ENCODE peak calls at places on chromosomes 2 and 18, in four cellular contexts. D is K562, N is IMR-90, M is GM12878. H is an unnamed sample.
A peak's percentile ranks its signal among the peaks of the same experiment; 100 is the strongest.

GRCh38 chr2:7450188-7451156 is 533.3 kb downstream of the RNF144A start:
- DNase-seq in D (no peak), N (no peak), M (no peak), H (no peak)

GRCh38 chr18:58231930-58232329 is 187.9 kb downstream of the NEDD4L start:
- DNase-seq in D (peak; percentile 24), N (no peak), M (no peak), H (peak; percentile 15)

GRCh38 chr2:234158812-234159211 is 108.3 kb downstream of the SPP2 start:
- DNase-seq in D (no peak), N (peak; percentile 31), M (no peak), H (no peak)

GRCh38 chr2:182367401-182367800 is 59.4 kb downstream of the PDE1A start:
- DNase-seq in D (no peak), N (no peak), M (no peak), H (no peak)

GRCh38 chr18:51666717-51667320 is 469.3 kb upstream of the MEX3C start:
- DNase-seq in D (no peak), N (no peak), M (no peak), H (no peak)

GRCh38 chr2:192498747-192499146 is 304.0 kb upstream of the TMEFF2 start:
- DNase-seq in D (no peak), N (no peak), M (no peak), H (no peak)

GRCh38 chr2:110101280-110101844 is 14.3 kb downstream of the MALL start:
- DNase-seq in D (no peak), N (peak; percentile 100), M (no peak), H (peak; percentile 77)

GRCh38 chr2:37397166-37397565 is 52.7 kb downstream of the QPCT start:
- DNase-seq in D (no peak), N (no peak), M (no peak), H (no peak)

GRCh38 chr2:67290451-67290991 is 106.6 kb upstream of the ETAA1 start:
- DNase-seq in D (no peak), N (peak; percentile 93), M (no peak), H (no peak)

GRCh38 chr2:3738454-3738853 is 35.1 kb downstream of the DCDC2C start:
- DNase-seq in D (no peak), N (peak; percentile 54), M (no peak), H (peak; percentile 74)

GRCh38 chr2:12549641-12550040 is 167.1 kb upstream of the TRIB2 start:
- DNase-seq in D (no peak), N (peak; percentile 63), M (no peak), H (no peak)

GRCh38 chr2:38935568-38936172 is 46.0 kb downstream of the ARHGEF33 start:
- DNase-seq in D (no peak), N (peak; percentile 84), M (no peak), H (no peak)

DNA sequence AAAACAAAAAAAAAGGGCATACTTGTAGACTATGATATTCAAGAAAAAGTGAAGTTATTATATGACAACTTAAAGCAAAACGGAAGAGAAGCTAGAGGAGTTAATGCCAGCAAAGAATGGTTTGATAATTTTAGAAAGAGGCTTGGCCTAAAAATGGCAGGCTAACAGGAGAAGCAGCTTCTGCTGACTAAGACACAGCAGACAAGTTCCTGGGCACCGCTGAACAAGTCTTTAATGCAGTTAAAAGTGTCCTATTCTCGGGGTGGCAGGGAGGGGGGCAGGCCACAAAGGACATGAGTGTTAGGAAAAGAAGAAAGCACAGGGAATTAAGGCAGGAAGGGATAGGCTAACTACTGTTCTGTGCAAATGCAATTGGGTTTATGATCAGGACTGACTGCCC is 50.3 kb upstream of the GAREM2 start:
- DNase-seq in D (no peak), N (no peak), M (no peak), H (no peak)
- H3K4me1 ChIP-seq in D (no peaks in the 10 kb centered on the region), N (no peaks in the 10 kb centered on the region), M (no peaks in the 10 kb centered on the region), H (no peaks in the 10 kb centered on the region)

GRCh38 chr18:73235921-73236320 is 368.1 kb upstream of the NETO1 start:
- DNase-seq in D (no peak), N (peak; percentile 14), M (no peak), H (no peak)

GRCh38 chr18:73232933-73233332 is 365.1 kb upstream of the NETO1 start:
- DNase-seq in D (no peak), N (no peak), M (peak; percentile 13), H (no peak)

GRCh38 chr18:73240899-73241298 is 373.1 kb upstream of the NETO1 start:
- DNase-seq in D (no peak), N (no peak), M (no peak), H (no peak)

GRCh38 chr18:73235491-73235890 is 367.7 kb upstream of the NETO1 start:
- DNase-seq in D (no peak), N (peak; percentile 97), M (peak; percentile 11), H (peak; percentile 2)
- TF ChIP-seq BHLHE40 in D (no peak), N (peak; percentile 71), M (peak; percentile 44), H (no peak)

GRCh38 chr2:69770193-69770702 is 28.3 kb downstream of the ANXA4 start:
- DNase-seq in D (peak; percentile 58), N (peak; percentile 88), M (no peak), H (peak; percentile 68)
- H3K4me1 ChIP-seq in D (peaks cover 14% of the 10 kb centered on the region), N (peaks cover 20% of the 10 kb centered on the region), M (peaks cover 60% of the 10 kb centered on the region), H (peaks cover 61% of the 10 kb centered on the region)

DNA sequence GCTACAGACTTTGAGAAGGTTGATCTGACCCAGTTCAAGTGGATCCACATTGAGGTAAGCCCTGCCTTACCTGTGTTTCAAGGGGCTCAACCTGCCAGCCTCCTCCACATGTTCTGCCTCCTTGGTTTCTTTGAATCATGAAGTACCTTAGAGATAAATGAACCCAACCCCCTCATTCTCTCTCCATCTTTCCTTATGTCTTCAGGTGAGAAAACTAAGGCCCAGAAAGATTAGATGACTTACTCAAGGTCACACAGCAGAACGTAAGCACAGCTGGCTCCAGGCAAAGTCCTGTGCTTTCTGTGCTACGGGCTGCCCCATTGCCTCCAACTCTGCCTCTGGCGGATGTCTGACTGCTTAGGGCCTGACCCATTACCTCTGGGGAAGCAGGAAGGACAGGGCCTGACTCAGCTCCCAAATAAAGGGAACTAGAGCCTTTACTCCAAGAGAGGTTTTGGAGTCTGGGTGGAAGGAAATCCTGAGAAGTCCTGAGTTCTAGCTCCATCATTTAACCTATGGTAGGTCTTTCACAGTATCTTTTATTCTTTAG is 10.3 kb downstream of the KHK start:
- DNase-seq in D (no peak), N (no peak), M (no peak), H (no peak)
- TF ChIP-seq BHLHE40 in D (no peak), N (no peak), M (no peak), H (no peak)

GRCh38 chr2:113892004-113892740 is 2.3 kb downstream of the ACTR3 start:
- DNase-seq in D (no peak), N (no peak), M (no peak), H (no peak)
- H3K4me1 ChIP-seq in D (peaks cover 19% of the 10 kb centered on the region), N (peaks cover 12% of the 10 kb centered on the region), M (peaks cover 14% of the 10 kb centered on the region), H (peaks cover 75% of the 10 kb centered on the region)

GRCh38 chr2:205883965-205884364 is 201.7 kb downstream of the NRP2 start:
- DNase-seq in D (no peak), N (no peak), M (no peak), H (no peak)

GRCh38 chr2:205887637-205888036 is 198.3 kb downstream of the INO80D start:
- DNase-seq in D (no peak), N (no peak), M (no peak), H (no peak)

GRCh38 chr2:205885492-205886099 is 200.4 kb downstream of the INO80D start:
- DNase-seq in D (peak; percentile 74), N (peak; percentile 72), M (no peak), H (peak; percentile 65)

GRCh38 chr2:205892141-205893064 is 193.6 kb downstream of the INO80D start:
- DNase-seq in D (no peak), N (peak; percentile 46), M (no peak), H (peak; percentile 58)

DNA sequence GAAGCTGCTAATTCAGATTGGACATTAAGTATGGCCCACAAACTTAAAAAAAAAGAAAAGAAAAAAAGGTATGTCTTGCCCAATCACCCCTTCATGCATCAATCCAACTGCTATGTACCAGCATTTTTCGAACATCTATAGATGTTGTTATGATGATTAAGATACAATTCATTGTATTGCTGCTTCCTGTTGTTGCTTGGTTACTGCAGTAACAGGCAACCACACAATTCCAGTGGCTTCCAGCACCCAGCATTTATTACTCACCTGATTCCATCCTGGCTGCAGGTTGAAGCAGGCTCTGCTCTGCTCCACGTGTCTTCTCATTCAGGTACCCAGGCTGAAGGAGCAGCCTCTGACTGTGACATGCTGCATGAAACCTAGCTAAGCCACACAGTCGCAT is 196.9 kb downstream of the INO80D start:
- DNase-seq in D (no peak), N (peak; percentile 12), M (no peak), H (no peak)
- TF ChIP-seq BHLHE40 in D (no peak), N (no peak), M (no peak), H (no peak)

GRCh38 chr2:136214284-136214683 is 96.3 kb upstream of the CXCR4 start:
- DNase-seq in D (no peak), N (no peak), M (no peak), H (peak; percentile 15)
- H3K4me1 ChIP-seq in D (no peaks in the 10 kb centered on the region), N (no peaks in the 10 kb centered on the region), M (no peaks in the 10 kb centered on the region), H (no peaks in the 10 kb centered on the region)

DNA sequence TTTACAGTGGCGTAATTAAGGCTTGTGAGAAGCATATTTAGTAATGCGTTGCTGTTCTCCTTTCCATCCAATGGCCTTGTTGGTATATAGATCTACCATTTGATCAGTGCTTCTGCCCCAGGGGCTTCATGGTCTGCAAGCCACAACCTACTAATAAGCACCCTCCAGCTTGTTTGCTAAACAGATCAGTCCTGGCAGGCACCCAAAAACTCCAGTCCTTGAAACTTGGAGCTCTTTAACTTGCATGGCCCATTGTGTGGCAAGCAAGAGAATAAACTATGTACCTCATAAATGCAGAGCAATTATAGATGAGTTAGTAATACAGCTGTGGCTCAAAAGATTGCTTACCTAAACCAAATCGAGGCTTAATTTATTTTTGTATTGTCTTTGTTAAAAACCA is 158.5 kb downstream of the FTCDNL1 start:
- DNase-seq in D (no peak), N (no peak), M (no peak), H (peak; percentile 30)
- TF ChIP-seq BHLHE40 in D (no peak), N (no peak), M (no peak), H (no peak)